ENCODE peak calls at places on chromosomes 7 and 10, in four cellular contexts. D is ACHN, P is A549, C is heart left ventricle. J is an unnamed sample.

GRCh38 chr7:110943686-110944350 is 147.1 kb upstream of the LRRN3 start:
- DNase-seq in C (no peak), P (no peak), D (no peak), J (no peak)

GRCh38 chr10:4234661-4235060 is 449.7 kb upstream of the KLF6 start:
- DNase-seq in P (no peak), C (no peak), D (no peak), J (no peak)

GRCh38 chr7:31553636-31554035 is 39.7 kb downstream of the ITPRID1 start:
- DNase-seq in C (no peak), P (no peak), D (no peak), J (no peak)

GRCh38 chr10:104638861-104639594 is 2.1 kb upstream of the SORCS3 start:
- DNase-seq in C (no peak), P (peak; percentile 44), D (peak; percentile 55), J (no peak)

GRCh38 chr10:100837300-100837699 is 75.5 kb upstream of the SLF2 start:
- DNase-seq in D (no peak), P (no peak), C (no peak), J (no peak)

GRCh38 chr10:97407211-97407951 is 6.2 kb upstream of the RRP12 start:
- DNase-seq in D (peak; percentile 88), P (peak; percentile 93), C (no peak), J (peak; percentile 80)

GRCh38 chr10:84539244-84539643 is 210.9 kb downstream of the CCSER2 start:
- DNase-seq in P (no peak), C (no peak), D (no peak), J (no peak)

GRCh38 chr7:46363688-46364087 is 442.6 kb upstream of the IGFBP3 start:
- DNase-seq in C (no peak), P (no peak), D (no peak), J (no peak)

GRCh38 chr7:3140834-3141233 is 97.2 kb upstream of the CARD11 start:
- DNase-seq in P (no peak), C (no peak), D (no peak), J (no peak)

GRCh38 chr10:72087392-72087968 is 871 bp downstream of the SPOCK2 start:
- DNase-seq in C (no peak), P (no peak), D (no peak), J (no peak)